ENCODE peak calls at places on chromosomes 1 and 21, in five cellular contexts. A, E, B, R and T are unnamed samples. For H3K9me3, the result is how much of the 10 kb centered on the place peaks cover.

GRCh38 chr1:30693366-30693765 is 30.0 kb downstream of the MATN1 start:
- DNase-seq in B (no peak), R (no peak), E (no peak), A (peak), T (no peak)

GRCh38 chr1:47846981-47847380 is 150.2 kb downstream of the TRABD2B start:
- DNase-seq in R (no peak), E (no peak), A (no peak), B (no peak), T (no peak)

GRCh38 chr1:30649321-30649991 is 73.9 kb downstream of the MATN1 start:
- DNase-seq in B (no peak), R (no peak), E (no peak), A (peak), T (no peak)

GRCh38 chr1:43822040-43822439 is 111.6 kb upstream of the ARTN start:
- DNase-seq in E (peak), R (peak), B (no peak), A (no peak), T (no peak)

GRCh38 chr1:178093958-178094751 is at the start of gene RASAL2:
- DNase-seq in E (peak), A (peak), R (peak), B (no peak), T (peak)

GRCh38 chr1:10962483-10962882 is 50.0 kb upstream of the TARDBP start:
- DNase-seq in R (no peak), B (no peak), A (no peak), E (no peak), T (no peak)

GRCh38 chr1:224482619-224483018 is 48.0 kb upstream of the WDR26 start:
- DNase-seq in A (no peak), B (no peak), E (no peak), R (no peak), T (peak)

GRCh38 chr1:202858306-202858705 is 30.6 kb downstream of the RABIF start:
- DNase-seq in A (no peak), B (no peak), R (no peak), E (no peak), T (no peak)

GRCh38 chr1:21292991-21293536 is 2.8 kb upstream of the ECE1 start:
- DNase-seq in R (no peak), E (no peak), A (no peak), B (no peak), T (peak)

GRCh38 chr21:28509031-28509430 is 483.6 kb downstream of the LTN1 start:
- DNase-seq in R (no peak), A (no peak), B (no peak), E (no peak), T (no peak)

GRCh38 chr1:64137569-64137936 is 65.9 kb upstream of the UBE2U start:
- DNase-seq in E (no peak), A (no peak), B (no peak), R (no peak), T (no peak)

GRCh38 chr1:241101622-241102021 is 255.4 kb downstream of the RGS7 start:
- DNase-seq in A (no peak), E (no peak), B (no peak), R (no peak), T (no peak)

GRCh38 chr1:201252833-201253810 is 30.2 kb upstream of the PKP1 start:
- DNase-seq in B (no peak), A (no peak), R (no peak), E (no peak), T (no peak)

GRCh38 chr1:84836145-84836544 is 56.9 kb downstream of the LPAR3 start:
- DNase-seq in B (no peak), E (no peak), R (no peak), A (no peak), T (no peak)

GRCh38 chr1:107787299-107787698 is 177.7 kb downstream of the VAV3 start:
- DNase-seq in R (no peak), A (no peak), E (no peak), B (no peak), T (no peak)

GRCh38 chr1:15322648-15323350 is 75.8 kb downstream of the FHAD1 start:
- DNase-seq in A (no peak), E (no peak), B (no peak), R (no peak), T (peak)

GRCh38 chr1:230145505-230145899 is 78.5 kb downstream of the GALNT2 start:
- DNase-seq in E (no peak), R (no peak), A (no peak), B (no peak), T (no peak)

GRCh38 chr1:15684042-15684461 is at the start of gene PLEKHM2:
- DNase-seq in A (no peak), E (peak), R (no peak), B (peak), T (peak)

GRCh38 chr21:45379171-45379900 is 25.6 kb upstream of the COL18A1 start:
- DNase-seq in R (no peak), A (peak), E (no peak), B (no peak), T (no peak)

GRCh38 chr1:192592493-192592892 is 16.9 kb downstream of the RGS1 start:
- DNase-seq in E (no peak), R (no peak), B (no peak), A (no peak), T (no peak)

GRCh38 chr1:16251381-16251780 is 14.4 kb upstream of the CPLANE2 start:
- DNase-seq in E (no peak), A (no peak), R (no peak), B (no peak), T (no peak)

GRCh38 chr1:206816390-206817287 is 44.3 kb upstream of the IL10 start:
- DNase-seq in E (no peak), B (no peak), R (no peak), A (no peak), T (no peak)

GRCh38 chr1:82094136-82094535 is 293.4 kb downstream of the ADGRL2 start:
- DNase-seq in B (no peak), A (no peak), E (no peak), R (no peak), T (no peak)

GRCh38 chr21:26506951-26507350 is 66.1 kb downstream of the CYYR1 start:
- DNase-seq in B (no peak), R (no peak), A (no peak), E (no peak), T (no peak)

GRCh38 chr1:51819810-51820209 is 58.7 kb downstream of the NRDC start:
- DNase-seq in E (no peak), A (no peak), B (no peak), R (no peak), T (no peak)

GRCh38 chr1:36734356-36734755 is 251.6 kb upstream of the CSF3R start:
- DNase-seq in E (no peak), B (no peak), A (no peak), R (no peak), T (no peak)

GRCh38 chr1:26537951-26538352 is 8.4 kb downstream of the RPS6KA1 start:
- DNase-seq in E (peak), B (no peak), R (no peak), A (no peak), T (no peak)

GRCh38 chr1:158037876-158038359 is 44.5 kb downstream of the KIRREL1 start:
- DNase-seq in R (no peak), A (no peak), E (no peak), B (no peak), T (no peak)

GRCh38 chr1:90716552-90717355 is at the start of gene BARHL2:
- DNase-seq in R (no peak), E (no peak), B (no peak), A (no peak), T (no peak)

DNA sequence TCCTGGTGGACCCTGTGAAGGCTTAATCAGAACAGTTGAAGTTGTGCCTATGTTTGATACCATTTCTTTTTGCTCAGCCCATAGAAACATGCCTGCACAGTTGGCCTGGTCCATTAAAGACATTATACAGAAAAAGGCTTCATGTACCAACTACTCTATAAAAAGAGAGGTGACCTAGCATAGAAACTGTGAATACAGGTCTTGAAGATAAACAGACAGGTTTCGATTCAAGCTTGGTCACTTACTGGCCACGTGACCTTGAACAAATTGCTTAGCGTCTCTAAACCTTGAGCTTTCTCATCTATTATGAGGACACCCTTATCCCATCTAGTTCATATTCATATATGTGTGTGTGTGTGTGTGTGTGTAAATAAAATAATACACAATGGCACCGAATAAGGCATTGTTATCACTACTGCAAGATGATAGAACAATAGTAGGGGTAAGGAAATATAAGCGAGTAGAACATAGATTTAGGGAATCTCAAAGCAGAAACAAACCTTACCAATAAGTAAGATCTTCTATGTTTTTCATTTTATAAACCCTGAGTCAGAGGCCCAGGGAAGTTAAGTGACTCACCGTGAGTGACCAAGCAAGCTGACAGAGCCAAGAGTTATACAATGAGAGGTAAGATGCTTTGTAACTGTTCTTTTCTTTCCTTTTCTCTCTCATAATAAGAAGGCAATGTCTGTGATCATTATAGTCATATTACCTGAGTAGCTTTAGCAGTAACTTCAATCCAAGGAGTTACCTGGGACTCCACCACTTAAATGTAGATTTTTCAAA is 476.8 kb upstream of the DEPDC1 start:
- DNase-seq in E (no peak), R (no peak), B (no peak), A (no peak), T (no peak)
- H3K9me3 ChIP-seq in E (under half), R (under half), B (under half), A (under half), T (under half)

GRCh38 chr1:23609971-23610370 is 50.7 kb upstream of the ID3 start:
- DNase-seq in R (no peak), E (no peak), B (no peak), A (no peak), T (no peak)

GRCh38 chr1:23613191-23614126 is 54.2 kb upstream of the ID3 start:
- DNase-seq in B (no peak), E (no peak), R (no peak), A (no peak), T (peak)

GRCh38 chr1:23610677-23611076 is 51.4 kb upstream of the ID3 start:
- DNase-seq in B (no peak), E (no peak), R (no peak), A (no peak), T (no peak)

GRCh38 chr1:23611601-23612327 is 52.5 kb upstream of the ID3 start:
- DNase-seq in B (no peak), E (no peak), A (no peak), R (no peak), T (peak)

GRCh38 chr1:23607944-23608343 is 48.6 kb upstream of the ID3 start:
- DNase-seq in B (no peak), E (no peak), A (no peak), R (no peak), T (no peak)
- TF ChIP-seq CTCF in B (no peak), E (no peak), A (no peak), R (no peak), T (no peak)

DNA sequence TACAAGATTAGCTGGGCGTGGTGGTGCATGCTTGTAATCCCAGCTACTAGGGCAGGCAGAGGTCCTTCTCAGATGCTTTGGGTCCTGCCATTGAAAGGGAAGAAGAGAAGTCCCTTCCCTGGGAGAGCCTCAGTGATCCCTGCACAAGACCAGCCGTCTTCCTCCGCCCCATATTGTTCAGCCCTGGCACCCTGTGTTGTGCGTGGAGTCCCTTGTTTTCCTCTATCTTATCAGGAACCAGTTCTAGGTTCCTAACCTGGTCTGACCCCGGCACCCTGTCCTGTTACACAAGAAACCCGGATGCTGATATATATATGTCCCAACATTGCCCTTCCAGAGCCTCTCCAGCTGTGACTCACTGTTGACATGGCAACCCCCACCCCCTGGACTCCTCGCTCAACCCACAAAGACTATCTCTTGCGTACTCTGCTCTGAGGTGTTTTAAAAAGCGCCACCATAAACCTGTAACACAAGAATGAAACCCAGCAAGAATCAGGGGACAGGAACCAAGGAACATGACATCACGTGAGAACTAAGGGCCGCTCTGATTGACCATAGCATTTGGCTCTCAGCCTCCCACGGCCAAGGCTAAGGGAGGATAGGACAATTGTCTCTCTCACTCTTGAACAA is 4.8 kb downstream of the MX2 start:
- DNase-seq in R (no peak), B (no peak), E (peak), A (peak), T (peak)
- H3K4me3 ChIP-seq in R (no peak), B (no peak), E (no peak), A (no peak), T (no peak)

GRCh38 chr1:227662933-227663332 is 72.2 kb downstream of the JMJD4 start:
- DNase-seq in E (no peak), B (no peak), R (no peak), A (no peak), T (no peak)
- H3K9me3 ChIP-seq in E (half or more), B (half or more), R (half or more), A (half or more), T (half or more)

DNA sequence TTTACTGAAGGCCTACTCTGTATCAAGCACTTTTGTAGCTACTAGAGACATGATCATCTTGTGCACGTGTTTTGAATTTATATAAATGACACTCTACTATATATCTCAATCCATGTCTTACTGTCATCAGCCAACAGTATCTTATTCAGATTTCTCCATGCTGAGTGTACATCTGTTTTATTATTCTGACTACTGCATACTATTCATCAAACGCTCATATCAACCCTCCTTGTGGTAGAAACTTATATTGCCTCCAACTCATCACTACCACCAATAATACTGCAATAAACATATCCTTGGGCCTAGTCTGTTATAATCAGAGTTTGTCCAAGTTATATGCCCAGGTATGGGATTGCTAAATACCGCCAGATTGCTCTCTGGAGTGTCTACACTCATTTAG is 81.6 kb upstream of the IRF2BP2 start:
- DNase-seq in B (no peak), R (no peak), E (peak), A (no peak), T (no peak)
- TF ChIP-seq CTCF in B (peak), R (no peak), E (no peak), A (no peak), T (no peak)

GRCh38 chr1:61951731-61952585 is 209.7 kb downstream of the PATJ start:
- DNase-seq in E (no peak), A (no peak), R (no peak), B (no peak), T (no peak)
- H3K4me3 ChIP-seq in E (no peak), A (no peak), R (no peak), B (no peak), T (no peak)